ENCODE peak calls at places on chromosomes 11 and 22, in four cellular contexts. J is cardiac fibroblast, C is astrocyte of the cerebellum, E is right atrium auricular region. Z is an unnamed sample.

GRCh38 chr11:134101292-134101691 is 32.4 kb downstream of the JAM3 start:
- DNase-seq in J (peak), C (no peak), E (no peak), Z (no peak)

GRCh38 chr22:28029962-28030361 is 110.9 kb upstream of the PITPNB start:
- DNase-seq in J (no peak), C (no peak), E (peak), Z (no peak)

GRCh38 chr11:61679301-61679700 is 890 bp upstream of the DAGLA start:
- DNase-seq in J (no peak), C (no peak), E (no peak), Z (no peak)

GRCh38 chr22:40808018-40808841 is 10.9 kb downstream of the SLC25A17 start:
- DNase-seq in J (peak), C (no peak), E (no peak), Z (no peak)

GRCh38 chr11:1233351-1234053 is 10.6 kb downstream of the MUC5B start:
- DNase-seq in J (no peak), C (no peak), E (no peak), Z (peak)

GRCh38 chr11:121802542-121802941 is 313.5 kb downstream of the BLID start:
- DNase-seq in J (no peak), C (no peak), E (no peak), Z (no peak)

GRCh38 chr11:128772814-128773213 is 78.9 kb downstream of the FLI1 start:
- DNase-seq in J (no peak), C (no peak), E (no peak), Z (no peak)

GRCh38 chr11:132771746-132772145 is 760.6 kb downstream of the OPCML start:
- DNase-seq in J (no peak), C (no peak), E (no peak), Z (no peak)

GRCh38 chr11:102868359-102868758 is 6.4 kb downstream of the MMP12 start:
- DNase-seq in J (no peak), C (no peak), E (no peak), Z (no peak)

GRCh38 chr11:78426845-78427244 is 9.2 kb upstream of the GAB2 start:
- DNase-seq in J (no peak), C (no peak), E (no peak), Z (no peak)

GRCh38 chr22:24157783-24158170 is 23.5 kb upstream of the SUSD2 start:
- DNase-seq in J (peak), C (no peak), E (no peak), Z (no peak)

GRCh38 chr11:57514538-57515331 is 767 bp downstream of the SLC43A1 start:
- DNase-seq in J (peak), C (no peak), E (peak), Z (peak)

GRCh38 chr22:26429458-26430238 is 588 bp downstream of the ASPHD2 start:
- DNase-seq in J (no peak), C (no peak), E (no peak), Z (no peak)

GRCh38 chr11:14584595-14584994 is 59.0 kb upstream of the PDE3B start:
- DNase-seq in J (no peak), C (no peak), E (no peak), Z (no peak)

GRCh38 chr11:34685864-34686263 is 65.0 kb downstream of the EHF start:
- DNase-seq in J (no peak), C (no peak), E (no peak), Z (no peak)

GRCh38 chr11:110896358-110896757 is 184.1 kb upstream of the ARHGAP20 start:
- DNase-seq in J (peak), C (peak), E (no peak), Z (no peak)

GRCh38 chr22:43796567-43796966 is 15.5 kb downstream of the EFCAB6 start:
- DNase-seq in J (peak), C (no peak), E (no peak), Z (no peak)

GRCh38 chr11:126573325-126574076 is 218.0 kb downstream of the ST3GAL4 start:
- DNase-seq in J (no peak), C (no peak), E (no peak), Z (no peak)

GRCh38 chr11:116109228-116109627 is 605.0 kb upstream of the CADM1 start:
- DNase-seq in J (peak), C (peak), E (no peak), Z (no peak)

GRCh38 chr22:45529966-45530575 is 27.4 kb downstream of the FBLN1 start:
- DNase-seq in J (no peak), C (no peak), E (no peak), Z (no peak)

GRCh38 chr22:32764330-32765116 is 37.0 kb upstream of the TIMP3 start:
- DNase-seq in J (peak), C (no peak), E (peak), Z (no peak)

GRCh38 chr11:93492464-93493251 is 50.5 kb downstream of the SMCO4 start:
- DNase-seq in J (no peak), C (no peak), E (no peak), Z (no peak)

GRCh38 chr11:35419713-35420333 is 465 bp upstream of the SLC1A2 start:
- DNase-seq in J (no peak), C (no peak), E (no peak), Z (no peak)

GRCh38 chr11:44252999-44253602 is 56.8 kb downstream of the ALX4 start:
- DNase-seq in J (no peak), C (no peak), E (no peak), Z (no peak)

GRCh38 chr22:47189056-47189916 is 426.8 kb downstream of the TBC1D22A start:
- DNase-seq in J (no peak), C (no peak), E (no peak), Z (peak)

GRCh38 chr11:1303196-1303821 is 6.1 kb downstream of the TOLLIP start:
- DNase-seq in J (no peak), C (no peak), E (peak), Z (no peak)

GRCh38 chr11:8917157-8917820 is 6.3 kb downstream of the AKIP1 start:
- DNase-seq in J (peak), C (peak), E (no peak), Z (no peak)

GRCh38 chr22:37994049-37994448 is 9.7 kb upstream of the SOX10 start:
- DNase-seq in J (no peak), C (no peak), E (no peak), Z (no peak)

GRCh38 chr11:91295591-91295990 is 929.0 kb upstream of the FAT3 start:
- DNase-seq in J (no peak), C (no peak), E (no peak), Z (no peak)

GRCh38 chr11:26741036-26741435 is 19.2 kb upstream of the SLC5A12 start:
- DNase-seq in J (peak), C (no peak), E (no peak), Z (no peak)

GRCh38 chr22:38982008-38982927 is at the start of gene APOBEC3B:
- DNase-seq in J (peak), C (peak), E (peak), Z (peak)

GRCh38 chr11:14414470-14415461 is 55.8 kb upstream of the RRAS2 start:
- DNase-seq in J (peak), C (no peak), E (no peak), Z (no peak)

GRCh38 chr11:36622431-36623136 is 24.5 kb upstream of the RAG2 start:
- DNase-seq in J (peak), C (peak), E (no peak), Z (no peak)

GRCh38 chr11:118910309-118911112 is 15.2 kb downstream of the BCL9L start:
- DNase-seq in J (peak), C (peak), E (peak), Z (peak)

GRCh38 chr11:70651036-70651435 is 252.7 kb downstream of the CTTN start:
- DNase-seq in J (no peak), C (no peak), E (no peak), Z (no peak)

GRCh38 chr22:29343313-29343805 is 27.9 kb upstream of the RASL10A start:
- DNase-seq in J (peak), C (peak), E (peak), Z (no peak)

GRCh38 chr11:64998690-64999431 is 2.1 kb upstream of the BATF2 start:
- DNase-seq in J (no peak), C (no peak), E (no peak), Z (no peak)

GRCh38 chr22:20243545-20244249 is 24.4 kb downstream of the RTN4R start:
- DNase-seq in J (peak), C (peak), E (peak), Z (no peak)

GRCh38 chr11:120612363-120613263 is 101.1 kb downstream of the GRIK4 start:
- DNase-seq in J (peak), C (no peak), E (no peak), Z (no peak)

GRCh38 chr22:34808618-34809017 is 257.3 kb upstream of the ISX start:
- DNase-seq in J (no peak), C (no peak), E (no peak), Z (no peak)

GRCh38 chr22:19086417-19086816 is 35.8 kb downstream of the DGCR2 start:
- DNase-seq in J (no peak), C (no peak), E (peak), Z (no peak)

GRCh38 chr22:19082793-19083192 is 39.4 kb downstream of the DGCR2 start:
- DNase-seq in J (no peak), C (no peak), E (no peak), Z (no peak)

GRCh38 chr22:19082101-19082500 is 40.1 kb downstream of the DGCR2 start:
- DNase-seq in J (no peak), C (no peak), E (peak), Z (no peak)

GRCh38 chr22:19086944-19087343 is 35.3 kb downstream of the DGCR2 start:
- DNase-seq in J (peak), C (no peak), E (no peak), Z (no peak)

GRCh38 chr22:19085233-19086043 is 36.8 kb downstream of the DGCR2 start:
- DNase-seq in J (peak), C (peak), E (peak), Z (no peak)
- TF ChIP-seq CTCF in J (peak), C (peak), E (peak), Z (peak)

DNA sequence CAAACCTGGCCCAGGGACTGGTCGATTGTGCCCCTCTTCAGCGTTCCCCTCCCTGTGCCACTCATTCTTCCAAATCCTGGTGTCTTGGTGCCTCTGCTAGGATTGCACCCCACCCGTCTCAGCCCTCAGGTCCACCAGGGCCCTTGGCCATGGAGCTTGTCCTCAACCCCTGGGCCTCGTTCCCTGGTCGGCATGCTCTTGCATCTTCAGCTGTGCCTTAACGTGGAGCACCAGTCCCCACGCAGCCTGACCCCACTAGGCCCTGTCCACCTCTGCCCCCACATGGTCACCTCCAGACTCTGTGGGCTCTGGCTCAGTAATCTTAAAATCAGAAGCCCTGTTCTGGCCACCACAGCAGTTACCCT is 61.1 kb downstream of the OSBP2 start:
- DNase-seq in J (no peak), C (no peak), E (no peak), Z (no peak)
- TF ChIP-seq CTCF in J (no peak), C (no peak), E (peak), Z (peak)

GRCh38 chr11:83725161-83725560 is 439.0 kb upstream of the CCDC90B start:
- DNase-seq in J (no peak), C (no peak), E (no peak), Z (no peak)

GRCh38 chr11:83724704-83725114 is 438.5 kb upstream of the CCDC90B start:
- DNase-seq in J (peak), C (no peak), E (no peak), Z (no peak)

GRCh38 chr11:83721286-83721685 is 435.1 kb upstream of the CCDC90B start:
- DNase-seq in J (no peak), C (no peak), E (no peak), Z (no peak)

GRCh38 chr11:83720675-83721074 is 434.5 kb upstream of the CCDC90B start:
- DNase-seq in J (no peak), C (no peak), E (no peak), Z (no peak)

GRCh38 chr11:83722392-83722791 is 436.2 kb upstream of the CCDC90B start:
- DNase-seq in J (no peak), C (no peak), E (no peak), Z (no peak)
- TF ChIP-seq CTCF in J (no peak), C (no peak), E (no peak), Z (no peak)

DNA sequence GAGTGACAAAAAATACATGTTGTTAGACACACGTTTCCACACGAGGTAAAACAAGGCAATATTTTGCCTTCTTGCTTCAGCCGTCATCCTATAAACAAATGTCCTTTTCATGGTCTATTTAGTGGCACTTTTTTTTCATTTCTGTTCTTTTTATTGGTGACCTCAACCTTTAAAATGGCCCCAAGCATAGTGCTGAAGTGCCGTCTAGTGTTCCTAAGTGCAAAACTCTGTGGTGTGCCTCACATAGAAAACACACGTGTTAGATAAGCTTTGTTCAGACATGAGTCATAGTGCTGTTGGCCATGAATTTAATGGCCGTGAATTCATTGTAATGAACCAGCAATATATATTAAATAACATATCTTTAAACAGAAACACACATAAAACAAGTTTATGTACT is 15.6 kb downstream of the OVCH2 start:
- DNase-seq in J (peak), C (no peak), E (no peak), Z (no peak)
- TF ChIP-seq CTCF in J (peak), C (no peak), E (no peak), Z (peak)

GRCh38 chr11:46856605-46857339 is 10.7 kb upstream of the CKAP5 start:
- DNase-seq in J (no peak), C (no peak), E (no peak), Z (no peak)
- TF ChIP-seq CTCF in J (no peak), C (no peak), E (no peak), Z (no peak)